ENCODE peak calls at places on chromosome 10, in nine cellular contexts. I, G, S, N, T, O, Z, Q and C are unnamed samples.

GRCh38 chr10:31709028-31709427 is 219.6 kb downstream of the ARHGAP12 start:
- DNase-seq in I (no peak), G (no peak), S (no peak), N (peak; percentile 37), T (no peak), O (no peak), Z (no peak), Q (no peak), C (no peak)

GRCh38 chr10:26468691-26469090 is 30.6 kb downstream of the APBB1IP start:
- DNase-seq in I (no peak), G (peak; percentile 54), S (no peak), N (no peak), T (no peak), O (no peak), Z (no peak), Q (no peak), C (no peak)

GRCh38 chr10:73522263-73522662 is 26.4 kb upstream of the PPP3CB start:
- DNase-seq in I (no peak), G (no peak), S (no peak), N (peak; percentile 10), T (no peak), O (no peak), Z (no peak), Q (no peak), C (no peak)

GRCh38 chr10:80530816-80531215 is 6.9 kb upstream of the SH2D4B start:
- DNase-seq in I (no peak), G (no peak), S (no peak), N (no peak), T (no peak), O (no peak), Z (no peak), Q (no peak), C (no peak)

GRCh38 chr10:117925369-117925768 is 121.4 kb downstream of the RAB11FIP2 start:
- DNase-seq in I (no peak), G (no peak), S (no peak), N (no peak), T (no peak), O (no peak), Z (no peak), Q (no peak), C (no peak)

GRCh38 chr10:70255329-70256299 is 22.4 kb upstream of the PPA1 start:
- DNase-seq in I (peak; percentile 37), G (no peak), S (no peak), N (peak; percentile 24), T (no peak), O (no peak), Z (no peak), Q (no peak), C (no peak)

GRCh38 chr10:14587540-14588083 is 187.1 kb downstream of the FAM107B start:
- DNase-seq in I (no peak), G (no peak), S (no peak), N (no peak), T (no peak), O (no peak), Z (no peak), Q (no peak), C (no peak)

GRCh38 chr10:784759-785538 is 95.5 kb upstream of the DIP2C start:
- DNase-seq in I (peak; percentile 64), G (no peak), S (peak; percentile 20), N (peak; percentile 89), T (peak; percentile 46), O (no peak), Z (peak; percentile 42), Q (peak; percentile 39), C (peak; percentile 31)

GRCh38 chr10:121152935-121153334 is 301.8 kb downstream of the WDR11 start:
- DNase-seq in I (no peak), G (no peak), S (no peak), N (no peak), T (no peak), O (no peak), Z (no peak), Q (no peak), C (no peak)

GRCh38 chr10:24277771-24278518 is 69.0 kb downstream of the KIAA1217 start:
- DNase-seq in I (no peak), G (no peak), S (no peak), N (no peak), T (no peak), O (no peak), Z (no peak), Q (no peak), C (no peak)

GRCh38 chr10:48902096-48902495 is 37.5 kb downstream of the LRRC18 start:
- DNase-seq in I (no peak), G (no peak), S (no peak), N (no peak), T (no peak), O (no peak), Z (no peak), Q (no peak), C (no peak)

GRCh38 chr10:122688293-122688989 is 11.2 kb downstream of the C10orf120 start:
- DNase-seq in I (peak; percentile 9), G (no peak), S (no peak), N (no peak), T (no peak), O (no peak), Z (no peak), Q (no peak), C (no peak)

GRCh38 chr10:110651044-110651958 is 7.2 kb downstream of the RBM20 start:
- DNase-seq in I (no peak), G (no peak), S (no peak), N (peak; percentile 94), T (no peak), O (no peak), Z (peak; percentile 67), Q (no peak), C (peak; percentile 12)

GRCh38 chr10:86439544-86439943 is 72.9 kb upstream of the GRID1 start:
- DNase-seq in I (no peak), G (no peak), S (peak; percentile 43), N (peak; percentile 82), T (no peak), O (peak; percentile 85), Z (peak; percentile 87), Q (no peak), C (peak; percentile 77)
- TF ChIP-seq CTCF in I (no peak), G (no peak), S (no peak), N (no peak), T (no peak), O (no peak), Z (peak; percentile 13), Q (no peak), C (no peak)

DNA sequence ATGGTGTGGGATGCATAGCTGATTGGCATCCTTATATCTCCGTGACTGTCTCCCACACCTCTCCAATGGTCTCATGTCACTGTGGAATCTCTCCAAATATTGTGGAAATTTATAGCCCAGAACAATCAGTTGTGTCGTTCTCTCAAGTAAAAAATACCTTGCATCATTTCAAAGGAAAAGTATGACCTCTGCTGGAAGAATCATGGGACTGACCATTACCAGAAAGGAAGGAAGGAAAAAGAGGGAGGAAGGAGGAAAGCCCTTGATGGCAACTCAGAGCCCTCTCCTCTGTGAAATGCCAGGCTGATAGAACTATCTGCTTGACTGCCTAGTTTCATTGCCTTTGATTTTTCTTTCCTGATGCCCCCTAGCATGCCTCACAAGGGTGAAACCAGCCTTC is 76.3 kb downstream of the FOXI2 start:
- DNase-seq in I (peak; percentile 63), G (no peak), S (no peak), N (no peak), T (no peak), O (no peak), Z (no peak), Q (no peak), C (no peak)
- TF ChIP-seq CTCF in I (peak; percentile 69), G (no peak), S (no peak), N (no peak), T (peak; percentile 40), O (no peak), Z (no peak), Q (peak; percentile 46), C (no peak)

DNA sequence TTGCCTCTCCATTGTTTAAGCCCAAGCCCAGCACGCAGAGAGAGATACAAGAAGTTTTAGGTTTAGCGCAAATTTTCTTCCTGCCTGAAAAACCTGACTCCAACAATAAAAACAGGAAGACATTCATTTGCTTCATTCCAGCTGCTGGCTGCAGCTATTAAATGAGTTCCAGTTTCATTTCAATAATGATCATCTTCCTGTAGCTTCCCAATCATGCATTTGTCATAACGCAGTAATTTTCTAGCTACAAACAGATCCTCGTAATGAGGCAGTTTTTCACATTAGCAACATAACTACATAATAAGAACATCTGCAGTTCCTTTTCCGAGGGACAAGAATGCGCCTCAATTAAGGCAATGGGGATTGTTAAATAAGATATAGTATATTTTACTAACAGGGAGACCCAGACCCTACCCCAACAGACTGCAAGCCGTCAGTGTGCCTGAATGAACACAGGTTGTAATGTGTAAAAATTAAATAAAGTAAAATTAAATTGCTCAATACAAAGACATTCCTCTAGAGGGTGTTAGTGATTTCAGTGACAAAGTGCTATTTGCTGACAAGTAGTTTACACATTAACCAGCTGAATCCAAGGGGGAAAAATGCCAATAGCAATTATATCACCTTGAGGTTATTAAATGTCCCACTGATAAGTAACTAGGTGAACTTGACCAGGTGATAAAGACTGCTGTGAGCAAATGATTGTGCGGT is 110.7 kb downstream of the EBF3 start:
- DNase-seq in I (no peak), G (no peak), S (no peak), N (peak; percentile 31), T (no peak), O (no peak), Z (no peak), Q (no peak), C (no peak)
- TF ChIP-seq CTCF in I (peak; percentile 28), G (no peak), S (no peak), N (peak; percentile 25), T (peak; percentile 67), O (no peak), Z (no peak), Q (peak; percentile 59), C (peak; percentile 6)

GRCh38 chr10:78420946-78421732 is 387.5 kb downstream of the RPS24 start:
- DNase-seq in I (no peak), G (no peak), S (no peak), N (no peak), T (no peak), O (no peak), Z (no peak), Q (no peak), C (no peak)

GRCh38 chr10:78428579-78428978 is 394.9 kb downstream of the RPS24 start:
- DNase-seq in I (no peak), G (no peak), S (no peak), N (no peak), T (no peak), O (no peak), Z (no peak), Q (no peak), C (no peak)

GRCh38 chr10:78426181-78426580 is 392.5 kb downstream of the RPS24 start:
- DNase-seq in I (no peak), G (no peak), S (no peak), N (no peak), T (no peak), O (no peak), Z (no peak), Q (no peak), C (no peak)

GRCh38 chr10:78427497-78428031 is 393.9 kb downstream of the RPS24 start:
- DNase-seq in I (no peak), G (no peak), S (no peak), N (no peak), T (no peak), O (no peak), Z (no peak), Q (no peak), C (no peak)

DNA sequence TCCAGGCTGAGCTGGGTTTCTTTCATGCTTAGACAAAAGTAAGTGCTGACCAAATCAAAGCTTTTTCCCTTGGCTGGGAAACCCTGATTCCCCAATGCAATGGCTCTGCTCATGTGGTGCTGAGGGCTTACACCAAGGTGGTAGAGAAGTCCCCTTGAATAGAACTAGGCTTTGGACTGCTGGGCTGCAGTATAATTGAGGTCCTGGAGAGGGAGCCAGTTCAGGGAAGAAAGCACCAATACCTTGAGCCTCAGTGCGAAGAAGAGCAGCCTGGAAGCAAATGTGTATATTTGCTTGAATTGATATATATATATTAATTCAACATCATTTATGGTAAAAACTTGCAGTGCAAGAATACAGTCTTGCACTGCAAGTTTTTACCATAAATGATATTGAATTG is 391.1 kb downstream of the RPS24 start:
- DNase-seq in I (peak; percentile 53), G (no peak), S (no peak), N (no peak), T (no peak), O (no peak), Z (no peak), Q (no peak), C (no peak)
- TF ChIP-seq CTCF in I (peak; percentile 56), G (no peak), S (peak; percentile 28), N (no peak), T (peak; percentile 32), O (no peak), Z (peak; percentile 32), Q (peak; percentile 45), C (no peak)